ENCODE peak calls at places on chromosomes 4 and X, in nine cellular contexts. One of them, this sample, is unnamed.

GRCh38 chr4:153453455-153453854 is 12.7 kb upstream of the TMEM131L start:
- DNase-seq in cardiac fibroblast: no peak
- DNase-seq in fibroblast of pulmonary artery: no peak
- DNase-seq in ovary: no peak
- DNase-seq in cardiac muscle cell: no peak
- DNase-seq in D721Med: no peak
- DNase-seq in epithelial cell of esophagus: no peak
- DNase-seq in foreskin fibroblast: no peak
- DNase-seq in esophagus muscularis mucosa: no peak
- DNase-seq in this sample: no peak

GRCh38 chrX:41275661-41276609 is 58.0 kb upstream of the DDX3X start:
- DNase-seq in cardiac fibroblast: peak; percentile 74
- DNase-seq in fibroblast of pulmonary artery: peak; percentile 63
- DNase-seq in ovary: peak; percentile 79
- DNase-seq in cardiac muscle cell: peak; percentile 73
- DNase-seq in D721Med: peak; percentile 49
- DNase-seq in epithelial cell of esophagus: peak; percentile 37
- DNase-seq in foreskin fibroblast: peak; percentile 81
- DNase-seq in esophagus muscularis mucosa: peak; percentile 91
- DNase-seq in this sample: peak; percentile 24

GRCh38 chr4:54543088-54543795 is 114.5 kb upstream of the KIT start:
- DNase-seq in cardiac fibroblast: peak; percentile 42
- DNase-seq in fibroblast of pulmonary artery: peak; percentile 55
- DNase-seq in ovary: no peak
- DNase-seq in cardiac muscle cell: peak; percentile 44
- DNase-seq in D721Med: no peak
- DNase-seq in epithelial cell of esophagus: no peak
- DNase-seq in foreskin fibroblast: peak; percentile 77
- DNase-seq in esophagus muscularis mucosa: no peak
- DNase-seq in this sample: no peak

GRCh38 chr4:152278505-152279301 is 257.2 kb downstream of the FBXW7 start:
- DNase-seq in cardiac fibroblast: no peak
- DNase-seq in fibroblast of pulmonary artery: no peak
- DNase-seq in ovary: no peak
- DNase-seq in cardiac muscle cell: no peak
- DNase-seq in D721Med: no peak
- DNase-seq in epithelial cell of esophagus: peak; percentile 50
- DNase-seq in foreskin fibroblast: no peak
- DNase-seq in esophagus muscularis mucosa: peak; percentile 45
- DNase-seq in this sample: no peak

GRCh38 chr4:25810815-25811690 is 51.7 kb downstream of the SEL1L3 start:
- DNase-seq in cardiac fibroblast: peak; percentile 60
- DNase-seq in fibroblast of pulmonary artery: peak; percentile 50
- DNase-seq in ovary: peak; percentile 19
- DNase-seq in cardiac muscle cell: peak; percentile 59
- DNase-seq in D721Med: no peak
- DNase-seq in epithelial cell of esophagus: no peak
- DNase-seq in foreskin fibroblast: no peak
- DNase-seq in esophagus muscularis mucosa: no peak
- DNase-seq in this sample: no peak

GRCh38 chr4:153467154-153467896 is 1.2 kb downstream of the TMEM131L start:
- DNase-seq in cardiac fibroblast: no peak
- DNase-seq in fibroblast of pulmonary artery: no peak
- DNase-seq in ovary: peak; percentile 36
- DNase-seq in cardiac muscle cell: no peak
- DNase-seq in D721Med: no peak
- DNase-seq in epithelial cell of esophagus: peak; percentile 49
- DNase-seq in foreskin fibroblast: peak; percentile 38
- DNase-seq in esophagus muscularis mucosa: no peak
- DNase-seq in this sample: no peak

GRCh38 chr4:151566053-151566452 is 157.1 kb downstream of the FHIP1A start:
- DNase-seq in cardiac fibroblast: no peak
- DNase-seq in fibroblast of pulmonary artery: no peak
- DNase-seq in ovary: no peak
- DNase-seq in cardiac muscle cell: no peak
- DNase-seq in D721Med: no peak
- DNase-seq in epithelial cell of esophagus: no peak
- DNase-seq in foreskin fibroblast: no peak
- DNase-seq in esophagus muscularis mucosa: no peak
- DNase-seq in this sample: no peak

GRCh38 chr4:177441061-177441802 is 1.0 kb downstream of the AGA start:
- DNase-seq in cardiac fibroblast: peak; percentile 35
- DNase-seq in fibroblast of pulmonary artery: peak; percentile 10
- DNase-seq in ovary: no peak
- DNase-seq in cardiac muscle cell: peak; percentile 57
- DNase-seq in D721Med: no peak
- DNase-seq in epithelial cell of esophagus: peak; percentile 64
- DNase-seq in foreskin fibroblast: peak; percentile 58
- DNase-seq in esophagus muscularis mucosa: no peak
- DNase-seq in this sample: no peak

GRCh38 chrX:23756165-23756564 is 13.1 kb upstream of the ACOT9 start:
- DNase-seq in cardiac fibroblast: peak; percentile 65
- DNase-seq in fibroblast of pulmonary artery: peak; percentile 64
- DNase-seq in ovary: no peak
- DNase-seq in cardiac muscle cell: peak; percentile 65
- DNase-seq in D721Med: no peak
- DNase-seq in epithelial cell of esophagus: peak; percentile 50
- DNase-seq in foreskin fibroblast: peak; percentile 65
- DNase-seq in esophagus muscularis mucosa: no peak
- DNase-seq in this sample: no peak

GRCh38 chr4:153204247-153205027 is at the start of gene TRIM2:
- DNase-seq in cardiac fibroblast: peak; percentile 84
- DNase-seq in fibroblast of pulmonary artery: peak; percentile 75
- DNase-seq in ovary: peak; percentile 68
- DNase-seq in cardiac muscle cell: peak; percentile 85
- DNase-seq in D721Med: no peak
- DNase-seq in epithelial cell of esophagus: peak; percentile 55
- DNase-seq in foreskin fibroblast: peak; percentile 54
- DNase-seq in esophagus muscularis mucosa: no peak
- DNase-seq in this sample: no peak

GRCh38 chrX:118655561-118656246 is 71.7 kb upstream of the IL13RA1 start:
- DNase-seq in cardiac fibroblast: peak; percentile 27
- DNase-seq in fibroblast of pulmonary artery: peak; percentile 13
- DNase-seq in ovary: no peak
- DNase-seq in cardiac muscle cell: peak; percentile 29
- DNase-seq in D721Med: no peak
- DNase-seq in epithelial cell of esophagus: peak; percentile 76
- DNase-seq in foreskin fibroblast: peak; percentile 72
- DNase-seq in esophagus muscularis mucosa: no peak
- DNase-seq in this sample: peak; percentile 15

GRCh38 chrX:95505721-95506120 is 1178.9 kb upstream of the DIAPH2 start:
- DNase-seq in cardiac fibroblast: no peak
- DNase-seq in fibroblast of pulmonary artery: no peak
- DNase-seq in ovary: no peak
- DNase-seq in cardiac muscle cell: no peak
- DNase-seq in D721Med: no peak
- DNase-seq in epithelial cell of esophagus: peak; percentile 47
- DNase-seq in foreskin fibroblast: peak; percentile 0
- DNase-seq in esophagus muscularis mucosa: no peak
- DNase-seq in this sample: no peak

GRCh38 chr4:147825451-147826287 is 93.8 kb downstream of the ARHGAP10 start:
- DNase-seq in cardiac fibroblast: peak; percentile 45
- DNase-seq in fibroblast of pulmonary artery: peak; percentile 52
- DNase-seq in ovary: no peak
- DNase-seq in cardiac muscle cell: peak; percentile 50
- DNase-seq in D721Med: no peak
- DNase-seq in epithelial cell of esophagus: peak; percentile 60
- DNase-seq in foreskin fibroblast: peak; percentile 63
- DNase-seq in esophagus muscularis mucosa: no peak
- DNase-seq in this sample: no peak

GRCh38 chr4:2091990-2092652 is 33.0 kb downstream of the NAT8L start:
- DNase-seq in cardiac fibroblast: no peak
- DNase-seq in fibroblast of pulmonary artery: no peak
- DNase-seq in ovary: no peak
- DNase-seq in cardiac muscle cell: no peak
- DNase-seq in D721Med: no peak
- DNase-seq in epithelial cell of esophagus: no peak
- DNase-seq in foreskin fibroblast: no peak
- DNase-seq in esophagus muscularis mucosa: peak; percentile 64
- DNase-seq in this sample: no peak

GRCh38 chr4:23016981-23017380 is 324.2 kb downstream of the GBA3 start:
- DNase-seq in cardiac fibroblast: no peak
- DNase-seq in fibroblast of pulmonary artery: no peak
- DNase-seq in ovary: no peak
- DNase-seq in cardiac muscle cell: no peak
- DNase-seq in D721Med: no peak
- DNase-seq in epithelial cell of esophagus: no peak
- DNase-seq in foreskin fibroblast: no peak
- DNase-seq in esophagus muscularis mucosa: no peak
- DNase-seq in this sample: no peak

GRCh38 chr4:165152527-165152926 is 39.9 kb upstream of the TMEM192 start:
- DNase-seq in cardiac fibroblast: peak; percentile 85
- DNase-seq in fibroblast of pulmonary artery: peak; percentile 78
- DNase-seq in ovary: no peak
- DNase-seq in cardiac muscle cell: peak; percentile 85
- DNase-seq in D721Med: no peak
- DNase-seq in epithelial cell of esophagus: no peak
- DNase-seq in foreskin fibroblast: no peak
- DNase-seq in esophagus muscularis mucosa: peak; percentile 74
- DNase-seq in this sample: no peak

GRCh38 chrX:72270316-72270866 is 6.7 kb downstream of the RPS4X start:
- DNase-seq in cardiac fibroblast: no peak
- DNase-seq in fibroblast of pulmonary artery: no peak
- DNase-seq in ovary: no peak
- DNase-seq in cardiac muscle cell: no peak
- DNase-seq in D721Med: no peak
- DNase-seq in epithelial cell of esophagus: peak; percentile 36
- DNase-seq in foreskin fibroblast: no peak
- DNase-seq in esophagus muscularis mucosa: no peak
- DNase-seq in this sample: no peak

DNA sequence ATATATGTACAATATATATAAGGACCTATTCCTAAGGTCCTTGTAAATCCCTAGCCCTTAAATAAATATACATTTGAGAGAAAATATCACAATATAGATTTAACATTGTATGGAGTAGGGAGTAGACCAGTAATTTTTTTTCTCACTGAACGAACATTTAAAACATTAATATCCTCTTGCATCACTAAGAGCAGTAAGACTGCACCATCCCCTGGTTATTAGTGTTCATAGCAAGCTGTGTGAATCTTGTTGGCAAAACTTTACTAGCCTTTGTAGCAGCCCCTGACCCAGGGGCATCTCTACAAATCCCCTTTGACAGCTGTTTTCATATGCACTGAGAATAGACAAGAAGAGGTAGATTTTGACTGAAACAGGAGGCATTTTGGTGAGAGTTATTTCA is 146.5 kb downstream of the IL1RAPL2 start:
- DNase-seq in cardiac fibroblast: peak; percentile 0
- DNase-seq in fibroblast of pulmonary artery: no peak
- DNase-seq in ovary: no peak
- DNase-seq in cardiac muscle cell: no peak
- DNase-seq in D721Med: no peak
- DNase-seq in epithelial cell of esophagus: peak; percentile 14
- DNase-seq in foreskin fibroblast: no peak
- DNase-seq in esophagus muscularis mucosa: no peak
- DNase-seq in this sample: no peak
- TF ChIP-seq CTCF in cardiac fibroblast: no peak
- TF ChIP-seq CTCF in fibroblast of pulmonary artery: no peak
- TF ChIP-seq CTCF in ovary: no peak
- TF ChIP-seq CTCF in cardiac muscle cell: no peak
- TF ChIP-seq CTCF in D721Med: no peak
- TF ChIP-seq CTCF in epithelial cell of esophagus: peak; percentile 21
- TF ChIP-seq CTCF in foreskin fibroblast: no peak
- TF ChIP-seq CTCF in esophagus muscularis mucosa: no peak
- TF ChIP-seq CTCF in this sample: no peak

GRCh38 chr4:115780268-115780667 is 666.8 kb upstream of the NDST4 start:
- DNase-seq in cardiac fibroblast: no peak
- DNase-seq in fibroblast of pulmonary artery: no peak
- DNase-seq in ovary: no peak
- DNase-seq in cardiac muscle cell: no peak
- DNase-seq in D721Med: no peak
- DNase-seq in epithelial cell of esophagus: peak; percentile 10
- DNase-seq in foreskin fibroblast: no peak
- DNase-seq in esophagus muscularis mucosa: no peak
- DNase-seq in this sample: no peak
- TF ChIP-seq CTCF in cardiac fibroblast: no peak
- TF ChIP-seq CTCF in fibroblast of pulmonary artery: no peak
- TF ChIP-seq CTCF in ovary: no peak
- TF ChIP-seq CTCF in cardiac muscle cell: no peak
- TF ChIP-seq CTCF in D721Med: peak; percentile 6
- TF ChIP-seq CTCF in epithelial cell of esophagus: no peak
- TF ChIP-seq CTCF in foreskin fibroblast: no peak
- TF ChIP-seq CTCF in esophagus muscularis mucosa: no peak
- TF ChIP-seq CTCF in this sample: no peak

GRCh38 chr4:162727232-162727631 is 439.5 kb downstream of the NAF1 start:
- DNase-seq in cardiac fibroblast: no peak
- DNase-seq in fibroblast of pulmonary artery: no peak
- DNase-seq in ovary: no peak
- DNase-seq in cardiac muscle cell: no peak
- DNase-seq in D721Med: no peak
- DNase-seq in epithelial cell of esophagus: no peak
- DNase-seq in foreskin fibroblast: no peak
- DNase-seq in esophagus muscularis mucosa: no peak
- DNase-seq in this sample: no peak
- TF ChIP-seq CTCF in cardiac fibroblast: no peak
- TF ChIP-seq CTCF in fibroblast of pulmonary artery: no peak
- TF ChIP-seq CTCF in ovary: no peak
- TF ChIP-seq CTCF in cardiac muscle cell: no peak
- TF ChIP-seq CTCF in D721Med: no peak
- TF ChIP-seq CTCF in epithelial cell of esophagus: no peak
- TF ChIP-seq CTCF in foreskin fibroblast: no peak
- TF ChIP-seq CTCF in esophagus muscularis mucosa: no peak
- TF ChIP-seq CTCF in this sample: no peak

GRCh38 chr4:155497306-155497705 is 120.5 kb upstream of the MAP9 start:
- DNase-seq in cardiac fibroblast: no peak
- DNase-seq in fibroblast of pulmonary artery: no peak
- DNase-seq in ovary: no peak
- DNase-seq in cardiac muscle cell: no peak
- DNase-seq in D721Med: no peak
- DNase-seq in epithelial cell of esophagus: no peak
- DNase-seq in foreskin fibroblast: no peak
- DNase-seq in esophagus muscularis mucosa: peak; percentile 66
- DNase-seq in this sample: no peak
- TF ChIP-seq CTCF in cardiac fibroblast: peak; percentile 8
- TF ChIP-seq CTCF in fibroblast of pulmonary artery: no peak
- TF ChIP-seq CTCF in ovary: no peak
- TF ChIP-seq CTCF in cardiac muscle cell: peak; percentile 8
- TF ChIP-seq CTCF in D721Med: no peak
- TF ChIP-seq CTCF in epithelial cell of esophagus: peak; percentile 9
- TF ChIP-seq CTCF in foreskin fibroblast: no peak
- TF ChIP-seq CTCF in esophagus muscularis mucosa: no peak
- TF ChIP-seq CTCF in this sample: no peak

GRCh38 chr4:47933798-47934197 is 19.4 kb upstream of the NFXL1 start:
- DNase-seq in cardiac fibroblast: peak; percentile 74
- DNase-seq in fibroblast of pulmonary artery: peak; percentile 76
- DNase-seq in ovary: no peak
- DNase-seq in cardiac muscle cell: peak; percentile 72
- DNase-seq in D721Med: no peak
- DNase-seq in epithelial cell of esophagus: peak; percentile 46
- DNase-seq in foreskin fibroblast: peak; percentile 71
- DNase-seq in esophagus muscularis mucosa: no peak
- DNase-seq in this sample: peak; percentile 19
- TF ChIP-seq CTCF in cardiac fibroblast: peak; percentile 45
- TF ChIP-seq CTCF in fibroblast of pulmonary artery: peak; percentile 65
- TF ChIP-seq CTCF in ovary: peak; percentile 45
- TF ChIP-seq CTCF in cardiac muscle cell: peak; percentile 59
- TF ChIP-seq CTCF in D721Med: peak; percentile 62
- TF ChIP-seq CTCF in epithelial cell of esophagus: peak; percentile 50
- TF ChIP-seq CTCF in foreskin fibroblast: peak; percentile 39
- TF ChIP-seq CTCF in esophagus muscularis mucosa: peak; percentile 67
- TF ChIP-seq CTCF in this sample: peak; percentile 56

This sample was measured in AG09319.